ENCODE peak calls at places on chromosomes 4 and X, in ten cellular contexts. G, F, S, W, I, H, J, Y, T and N are unnamed samples.

GRCh38 chr4:20337261-20337664 is 85.6 kb downstream of the SLIT2 start:
- DNase-seq in G (no peak), F (no peak), S (peak), W (no peak), I (peak), H (no peak), J (no peak), Y (peak), T (no peak), N (no peak)

GRCh38 chrX:44507292-44507691 is 35.4 kb downstream of the FUNDC1 start:
- DNase-seq in G (no peak), F (no peak), S (no peak), W (no peak), I (no peak), H (no peak), J (no peak), Y (no peak), T (no peak), N (no peak)

GRCh38 chrX:154298312-154298711 is 2.7 kb downstream of the TKTL1 start:
- DNase-seq in G (no peak), F (no peak), S (no peak), W (no peak), I (no peak), H (no peak), J (no peak), Y (no peak), T (no peak), N (peak)

GRCh38 chr4:95304898-95305297 is 243.9 kb downstream of the UNC5C start:
- DNase-seq in G (no peak), F (no peak), S (peak), W (no peak), I (no peak), H (no peak), J (no peak), Y (no peak), T (no peak), N (no peak)

GRCh38 chr4:130573742-130574141 is 1477.8 kb downstream of the C4orf33 start:
- DNase-seq in G (no peak), F (no peak), S (no peak), W (no peak), I (no peak), H (no peak), J (no peak), Y (no peak), T (no peak), N (no peak)

GRCh38 chrX:141278306-141278705 is 36.0 kb upstream of the SPANXC start:
- DNase-seq in G (peak), F (peak), S (peak), W (peak), I (peak), H (peak), J (no peak), Y (peak), T (no peak), N (no peak)

GRCh38 chr4:8066336-8066931 is 92.2 kb downstream of the ABLIM2 start:
- DNase-seq in G (no peak), F (no peak), S (no peak), W (no peak), I (no peak), H (no peak), J (no peak), Y (no peak), T (no peak), N (no peak)

GRCh38 chrX:93874554-93874953 is 200.5 kb downstream of the FAM133A start:
- DNase-seq in G (peak), F (peak), S (no peak), W (peak), I (peak), H (peak), J (no peak), Y (peak), T (no peak), N (no peak)

GRCh38 chr4:37241646-37242045 is 2.9 kb upstream of the NWD2 start:
- DNase-seq in G (no peak), F (no peak), S (no peak), W (no peak), I (no peak), H (no peak), J (no peak), Y (no peak), T (no peak), N (no peak)

GRCh38 chrX:139862208-139862607 is 70.6 kb downstream of the ATP11C start:
- DNase-seq in G (no peak), F (no peak), S (no peak), W (no peak), I (no peak), H (no peak), J (no peak), Y (no peak), T (no peak), N (no peak)
- TF ChIP-seq CTCF in G (no peak), F (no peak), S (peak), W (no peak), I (peak), H (no peak), J (no peak), Y (peak), T (no peak), N (peak)

DNA sequence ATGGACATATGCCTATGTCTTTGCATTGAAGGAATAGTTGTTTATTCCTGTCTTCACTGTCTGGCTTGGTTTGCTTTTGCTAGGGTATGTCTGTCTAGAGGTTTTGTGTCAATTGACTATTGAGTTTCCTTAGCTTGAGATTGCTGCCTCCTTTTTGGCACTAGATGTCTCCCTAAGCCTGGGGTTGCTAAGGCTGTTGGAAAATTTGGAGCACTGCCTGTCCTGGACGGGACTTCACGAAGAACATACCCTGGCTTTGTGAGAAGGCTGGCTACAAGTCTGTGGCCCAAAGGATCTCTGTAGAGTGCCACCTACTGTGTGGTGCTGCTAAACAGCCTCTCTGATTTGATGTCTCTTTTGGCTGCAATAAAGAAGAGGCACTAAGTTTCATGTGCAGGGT is 183.8 kb upstream of the NUDT10 start:
- DNase-seq in G (peak), F (no peak), S (no peak), W (no peak), I (peak), H (no peak), J (no peak), Y (no peak), T (no peak), N (no peak)
- TF ChIP-seq CTCF in G (no peak), F (no peak), S (no peak), W (peak), I (no peak), H (no peak), J (no peak), Y (no peak), T (no peak), N (no peak)

DNA sequence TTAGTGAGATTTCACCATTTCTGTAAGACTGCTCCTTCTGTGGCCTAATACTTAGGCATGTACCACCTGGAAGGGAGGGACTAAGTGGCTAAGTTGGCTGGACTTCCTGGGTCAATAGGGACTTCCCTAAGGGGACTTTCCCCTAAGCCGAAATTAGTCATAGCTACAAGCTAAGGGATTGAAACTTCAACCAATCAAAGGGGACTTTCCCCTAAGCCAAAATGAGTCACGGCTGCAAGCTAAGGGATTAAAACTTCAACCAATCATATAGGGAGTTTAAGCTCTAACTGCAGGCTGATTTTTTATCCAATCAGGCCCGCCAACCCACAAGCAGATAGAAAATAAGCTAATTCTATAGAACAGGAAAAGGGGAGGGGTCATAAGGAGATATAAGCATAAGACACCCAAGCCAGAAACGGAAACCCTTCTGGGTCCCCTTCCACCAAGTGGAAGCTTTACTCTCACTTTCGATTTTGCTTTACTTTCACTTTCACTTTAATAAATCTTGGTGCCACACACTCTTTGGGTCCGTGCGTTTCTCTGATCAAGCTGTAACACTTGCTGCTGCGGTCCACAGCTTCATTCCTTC is 382.8 kb downstream of the KLHL4 start:
- DNase-seq in G (no peak), F (no peak), S (no peak), W (no peak), I (peak), H (no peak), J (no peak), Y (no peak), T (no peak), N (no peak)
- TF ChIP-seq CTCF in G (no peak), F (no peak), S (no peak), W (no peak), I (no peak), H (no peak), J (no peak), Y (no peak), T (no peak), N (no peak)

GRCh38 chrX:95076449-95076848 is 1402.4 kb downstream of the FAM133A start:
- DNase-seq in G (no peak), F (no peak), S (peak), W (peak), I (peak), H (no peak), J (no peak), Y (peak), T (no peak), N (no peak)
- TF ChIP-seq CTCF in G (peak), F (no peak), S (peak), W (peak), I (peak), H (peak), J (no peak), Y (peak), T (no peak), N (peak)

DNA sequence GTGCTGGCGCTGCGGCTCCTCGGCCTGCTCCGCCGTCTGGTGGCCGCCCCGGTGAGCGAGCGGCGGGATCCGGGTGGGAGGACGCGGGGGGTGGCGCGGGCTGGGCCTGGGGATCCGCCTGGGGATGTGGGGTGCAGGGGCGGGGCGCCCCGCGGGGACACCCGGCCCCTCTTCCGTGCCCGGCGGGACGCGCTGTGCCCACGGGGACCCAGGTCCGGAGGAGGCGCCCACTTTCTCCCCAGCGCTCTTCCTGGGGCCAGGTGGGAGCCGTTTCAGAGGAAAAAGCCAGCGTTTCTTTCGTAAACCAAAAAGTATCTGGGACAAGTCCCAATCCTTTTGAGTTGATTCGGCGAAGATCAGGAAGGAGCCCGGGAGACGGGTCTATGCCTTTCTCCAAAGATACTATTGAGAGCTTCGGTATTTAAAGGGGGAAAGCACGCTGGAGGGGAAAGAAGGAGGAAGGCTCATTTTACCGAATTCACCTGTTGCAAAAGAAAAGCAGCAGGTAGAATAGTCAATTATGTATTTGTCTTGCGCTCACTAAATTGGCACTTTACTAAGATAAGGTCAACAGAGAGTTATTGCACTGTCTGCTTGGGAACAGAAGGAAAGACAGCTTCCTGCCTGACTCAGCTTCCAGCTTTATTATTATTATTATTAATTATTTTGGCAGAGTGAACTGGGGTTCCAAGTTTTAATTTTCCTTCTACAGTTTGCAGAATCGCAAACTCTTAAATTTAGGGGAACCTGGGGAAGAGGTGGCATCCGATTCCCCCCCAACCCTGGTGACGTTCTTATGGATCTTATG is 81.5 kb upstream of the CD99 start:
- DNase-seq in G (no peak), F (no peak), S (peak), W (no peak), I (no peak), H (no peak), J (no peak), Y (no peak), T (peak), N (no peak)
- TF ChIP-seq CTCF in G (no peak), F (no peak), S (no peak), W (no peak), I (no peak), H (no peak), J (peak), Y (no peak), T (peak), N (peak)

GRCh38 chr4:174828845-174829701 is at the start of gene GLRA3:
- DNase-seq in G (peak), F (peak), S (peak), W (peak), I (peak), H (peak), J (no peak), Y (peak), T (no peak), N (peak)

DNA sequence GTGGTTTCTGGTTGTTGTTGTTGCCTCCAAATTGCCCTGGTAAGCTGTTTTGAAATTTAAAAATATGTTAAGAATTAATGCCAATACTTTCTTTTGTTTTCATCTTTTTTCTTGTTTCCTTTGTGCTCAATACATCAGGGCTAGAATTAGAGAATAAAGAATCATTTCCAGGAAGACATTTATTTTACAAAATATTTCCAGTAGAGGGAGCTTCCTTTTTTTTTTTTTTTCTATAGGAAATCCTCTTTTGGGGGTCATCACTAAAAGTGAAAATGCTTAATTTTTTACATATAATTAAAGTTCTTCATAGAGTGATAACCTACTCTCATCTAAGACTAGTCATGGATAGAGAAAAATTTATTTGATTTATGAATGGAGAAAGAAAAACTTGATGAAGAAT is 2.4 kb downstream of the GLRA3 start:
- DNase-seq in G (no peak), F (no peak), S (no peak), W (no peak), I (no peak), H (no peak), J (no peak), Y (no peak), T (no peak), N (no peak)
- TF ChIP-seq CTCF in G (no peak), F (no peak), S (no peak), W (no peak), I (no peak), H (no peak), J (no peak), Y (no peak), T (no peak), N (peak)